ENCODE peak calls at places on chromosome 18, in four cellular contexts. V, L, K and Q are unnamed samples.

GRCh38 chr18:34970106-34970505 is 71.1 kb upstream of the MAPRE2 start:
- DNase-seq in K (no peak), V (no peak), L (peak; percentile 51), Q (peak; percentile 73)

GRCh38 chr18:25614168-25614567 is 262.2 kb upstream of the ZNF521 start:
- DNase-seq in V (peak; percentile 24), K (no peak), L (no peak), Q (no peak)

GRCh38 chr18:31512203-31512764 is 14.3 kb downstream of the DSG2 start:
- DNase-seq in V (peak; percentile 88), K (no peak), L (peak; percentile 71), Q (peak; percentile 94)

GRCh38 chr18:58321986-58322385 is 278.0 kb downstream of the NEDD4L start:
- DNase-seq in L (peak; percentile 74), K (no peak), V (peak; percentile 73), Q (peak; percentile 69)

GRCh38 chr18:76447268-76447890 is 47.7 kb downstream of the ZNF516 start:
- DNase-seq in L (no peak), K (no peak), V (no peak), Q (peak; percentile 2)

GRCh38 chr18:63951302-63951705 is 2.2 kb downstream of the HMSD start:
- DNase-seq in V (no peak), L (peak; percentile 34), K (no peak), Q (peak; percentile 50)

GRCh38 chr18:44957440-44957839 is 276.8 kb downstream of the SETBP1 start:
- DNase-seq in L (no peak), V (no peak), K (no peak), Q (no peak)

GRCh38 chr18:38695559-38696270 is 1130.1 kb upstream of the CELF4 start:
- DNase-seq in K (no peak), V (no peak), L (no peak), Q (peak; percentile 29)

GRCh38 chr18:74234326-74235171 is 57.2 kb downstream of the CYB5A start:
- DNase-seq in K (no peak), V (no peak), L (peak; percentile 69), Q (peak; percentile 86)

GRCh38 chr18:22250591-22250996 is 81.2 kb downstream of the GATA6 start:
- DNase-seq in L (no peak), V (no peak), K (no peak), Q (no peak)

GRCh38 chr18:50627594-50628542 is 68.0 kb downstream of the MAPK4 start:
- DNase-seq in L (no peak), V (no peak), K (no peak), Q (no peak)

GRCh38 chr18:58605027-58606020 is 23.6 kb downstream of the ALPK2 start:
- DNase-seq in V (no peak), L (peak; percentile 87), K (no peak), Q (peak; percentile 84)

GRCh38 chr18:25010623-25011374 is 341.2 kb downstream of the ZNF521 start:
- DNase-seq in L (no peak), V (no peak), K (no peak), Q (no peak)

GRCh38 chr18:22309191-22309590 is 108.5 kb downstream of the CTAGE1 start:
- DNase-seq in K (no peak), L (peak; percentile 85), V (no peak), Q (no peak)

GRCh38 chr18:61554117-61554776 is 221.0 kb downstream of the CDH20 start:
- DNase-seq in L (no peak), K (no peak), V (no peak), Q (no peak)

GRCh38 chr18:7684966-7685365 is 117.8 kb downstream of the PTPRM start:
- DNase-seq in K (no peak), L (no peak), V (peak; percentile 41), Q (no peak)

GRCh38 chr18:44536041-44536440 is 144.6 kb upstream of the SETBP1 start:
- DNase-seq in L (peak; percentile 13), V (no peak), K (no peak), Q (no peak)

GRCh38 chr18:22844184-22844583 is 88.9 kb upstream of the RBBP8 start:
- DNase-seq in L (no peak), V (no peak), K (no peak), Q (no peak)

GRCh38 chr18:26342646-26343045 is 116.4 kb downstream of the TAF4B start:
- DNase-seq in V (peak; percentile 33), L (no peak), K (no peak), Q (no peak)

GRCh38 chr18:3248670-3249359 is 1.2 kb downstream of the MYL12A start:
- DNase-seq in V (no peak), K (no peak), L (peak; percentile 57), Q (peak; percentile 56)

GRCh38 chr18:3245853-3246635 is 1.6 kb upstream of the MYL12A start:
- DNase-seq in L (peak; percentile 82), V (peak; percentile 95), K (peak; percentile 92), Q (peak; percentile 88)

GRCh38 chr18:3248062-3248669 is 565 bp downstream of the MYL12A start:
- DNase-seq in K (no peak), L (peak; percentile 59), V (no peak), Q (peak; percentile 65)

GRCh38 chr18:3246636-3247242 is 862 bp upstream of the MYL12A start:
- DNase-seq in K (no peak), V (no peak), L (no peak), Q (no peak)

DNA sequence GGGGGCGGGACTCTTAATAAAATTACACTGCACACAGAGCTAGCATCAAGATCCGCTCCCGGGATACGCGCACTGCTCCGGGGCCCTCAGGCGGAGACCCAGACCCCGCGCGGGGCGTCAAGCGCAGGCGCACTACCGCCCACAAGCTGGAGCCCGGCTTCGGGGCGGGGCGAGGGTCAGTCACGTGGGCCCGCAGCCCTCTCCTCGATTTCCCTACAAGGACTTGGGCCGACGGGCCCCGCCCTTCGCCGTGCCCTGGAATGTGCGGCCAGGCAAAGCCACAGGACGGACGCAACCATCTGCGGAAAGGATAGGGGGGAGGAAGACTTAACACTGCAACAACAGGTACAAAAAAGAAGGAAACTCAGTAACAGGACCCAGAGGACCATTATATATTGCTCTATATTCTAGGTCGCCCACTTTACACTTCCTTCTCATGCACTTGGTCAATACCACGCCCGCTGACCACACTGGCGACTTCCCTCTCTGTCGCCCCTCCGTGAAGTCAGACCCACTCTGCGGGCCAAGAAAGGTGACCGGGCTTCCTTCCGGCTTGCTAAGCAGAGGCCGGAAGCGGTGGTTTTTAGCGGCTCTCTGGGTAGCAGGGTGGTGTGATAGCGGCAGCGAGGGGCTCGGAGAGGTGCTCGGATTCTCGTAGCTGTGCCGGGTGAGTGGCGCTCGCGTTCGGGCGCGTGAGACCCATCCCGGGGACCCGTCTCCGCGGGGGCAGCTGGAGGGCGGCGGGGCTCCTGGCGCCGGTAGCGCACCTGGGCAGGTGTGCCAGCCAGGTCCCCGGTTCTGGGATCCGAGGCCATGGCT is at the start of gene MYL12A:
- DNase-seq in V (peak; percentile 99), K (peak; percentile 99), L (peak; percentile 98), Q (peak; percentile 98)
- H2BK15ac ChIP-seq in V (no peak within 1 kb of the TSS), K (no peak within 1 kb of the TSS), L (peak within 1 kb of the TSS; percentile 93), Q (peak within 1 kb of the TSS; percentile 96)

DNA sequence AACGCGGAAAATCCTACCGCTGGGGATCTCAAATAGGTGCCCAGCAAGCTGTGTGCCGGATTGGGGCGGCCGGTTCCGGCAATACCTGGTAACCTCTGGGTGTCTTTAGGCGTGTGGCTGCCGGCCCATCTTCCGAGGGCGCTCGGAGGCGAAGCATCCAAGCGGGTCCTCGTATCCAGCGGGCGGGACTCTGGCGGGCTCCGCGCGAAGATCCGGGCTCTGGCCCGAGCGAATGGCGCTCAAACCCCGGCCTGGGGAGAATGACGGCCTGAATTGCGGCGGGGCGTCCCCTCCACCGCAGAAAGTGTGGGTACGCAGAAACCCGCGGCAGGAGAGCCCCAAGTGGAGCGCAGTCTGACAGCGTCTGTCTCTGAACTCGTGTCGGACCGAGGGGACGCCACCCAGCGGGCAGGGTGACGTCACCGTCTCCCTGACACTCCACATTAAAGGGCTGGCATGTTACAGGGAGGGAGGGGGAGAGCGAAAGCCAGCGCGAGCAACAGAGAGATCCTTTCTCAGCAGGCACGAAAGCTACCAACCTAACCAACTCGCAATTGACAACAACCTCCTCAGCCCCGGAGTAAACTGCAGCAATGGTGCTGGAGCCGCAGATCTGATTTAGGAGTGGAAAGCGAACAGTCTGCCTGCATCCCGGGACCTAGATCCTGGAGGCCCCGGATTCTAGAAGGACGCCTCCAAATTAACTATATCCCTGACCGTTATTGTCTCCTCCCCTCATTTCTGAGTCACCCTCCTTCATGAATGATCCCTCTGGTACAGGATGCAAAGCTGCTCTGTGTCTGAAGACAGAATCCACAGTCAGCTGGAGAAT is at the start of gene SKOR2:
- DNase-seq in K (peak; percentile 69), L (no peak), V (peak; percentile 60), Q (no peak)
- H2BK15ac ChIP-seq in K (no peak within 1 kb of the TSS), L (no peak within 1 kb of the TSS), V (no peak within 1 kb of the TSS), Q (no peak within 1 kb of the TSS)

GRCh38 chr18:12883003-12883683 is 894 bp downstream of the PTPN2 start:
- DNase-seq in K (no peak), V (peak; percentile 10), L (no peak), Q (peak; percentile 26)

GRCh38 chr18:12885500-12885899 is 1.5 kb upstream of the PTPN2 start:
- DNase-seq in V (peak; percentile 96), K (peak; percentile 46), L (no peak), Q (no peak)

GRCh38 chr18:12884521-12885323 is 685 bp upstream of the PTPN2 start:
- DNase-seq in K (no peak), L (no peak), V (no peak), Q (no peak)

GRCh38 chr18:12882416-12882815 is 1.6 kb downstream of the PTPN2 start:
- DNase-seq in K (no peak), V (no peak), L (peak; percentile 57), Q (peak; percentile 34)

GRCh38 chr18:12883684-12884520 is at the start of gene PTPN2:
- DNase-seq in K (peak; percentile 90), V (peak; percentile 95), L (peak; percentile 95), Q (peak; percentile 95)
- H2BK15ac ChIP-seq in K (no peak within 1 kb of the TSS), V (no peak within 1 kb of the TSS), L (peak within 1 kb of the TSS; percentile 96), Q (peak within 1 kb of the TSS; percentile 82)

GRCh38 chr18:5466256-5466655 is 77.5 kb downstream of the EPB41L3 start:
- DNase-seq in L (no peak), V (no peak), K (no peak), Q (no peak)

GRCh38 chr18:5468394-5468793 is 75.4 kb downstream of the EPB41L3 start:
- DNase-seq in V (no peak), K (no peak), L (no peak), Q (no peak)

GRCh38 chr18:5464241-5464640 is 79.6 kb downstream of the EPB41L3 start:
- DNase-seq in K (no peak), L (no peak), V (no peak), Q (no peak)

GRCh38 chr18:5467666-5468065 is 76.1 kb downstream of the EPB41L3 start:
- DNase-seq in L (no peak), V (no peak), K (no peak), Q (no peak)

DNA sequence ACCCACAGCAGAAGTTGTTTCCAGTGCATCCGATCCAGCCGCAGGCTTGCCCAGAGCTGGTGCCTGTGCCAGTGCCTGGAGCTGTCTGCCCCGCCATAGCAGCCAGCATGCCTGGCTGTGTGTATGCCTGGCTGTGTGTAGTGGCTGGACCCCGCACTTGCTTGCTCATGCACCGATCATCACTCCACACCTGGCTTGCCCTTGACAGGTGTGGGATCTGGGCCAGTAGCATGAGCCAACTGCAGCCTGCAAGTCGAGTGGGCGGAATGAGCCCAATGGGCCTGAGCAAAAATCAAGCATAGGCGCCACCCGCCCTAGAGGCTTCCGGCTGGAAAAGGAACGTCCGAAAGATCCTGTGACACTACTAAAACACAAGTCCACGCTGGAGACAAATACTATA is 74.5 kb downstream of the EPB41L3 start:
- DNase-seq in L (no peak), K (no peak), V (no peak), Q (no peak)
- H2BK15ac ChIP-seq in L (no peak overlapping the region), K (no peak overlapping the region), V (no peak overlapping the region), Q (no peak overlapping the region)